ENCODE peak calls at places on chromosomes 4 and X, in six cellular contexts. D is GM19239, Q is NAMALWA, X is GM23338, M is left ventricle myocardium inferior, A is omental fat pad. J is an unnamed sample.

GRCh38 chrX:30935985-30936384 is 46.9 kb upstream of the TAB3 start:
- DNase-seq in D (no peak), Q (peak), X (peak), M (no peak), A (no peak), J (no peak)

GRCh38 chr4:125105561-125105960 is 209.2 kb upstream of the FAT4 start:
- DNase-seq in D (no peak), Q (no peak), X (no peak), M (no peak), A (no peak), J (no peak)

GRCh38 chrX:78571849-78572248 is 87.3 kb downstream of the RTL3 start:
- DNase-seq in D (no peak), Q (no peak), X (no peak), M (no peak), A (no peak), J (no peak)

GRCh38 chr4:170093978-170094377 is 4.2 kb upstream of the AADAT start:
- DNase-seq in D (no peak), Q (no peak), X (no peak), M (no peak), A (no peak), J (no peak)

GRCh38 chrX:151359341-151359740 is 37.7 kb upstream of the VMA21 start:
- DNase-seq in D (no peak), Q (no peak), X (peak), M (no peak), A (no peak), J (no peak)

GRCh38 chr4:3791910-3792542 is 25.8 kb downstream of the ADRA2C start:
- DNase-seq in D (no peak), Q (peak), X (peak), M (peak), A (no peak), J (no peak)

GRCh38 chr4:183636923-183637322 is 22.1 kb downstream of the RWDD4 start:
- DNase-seq in D (no peak), Q (no peak), X (peak), M (no peak), A (no peak), J (peak)

GRCh38 chr4:8191136-8191747 is 7.8 kb upstream of the SH3TC1 start:
- DNase-seq in D (no peak), Q (no peak), X (no peak), M (peak), A (no peak), J (no peak)

GRCh38 chr4:173909294-173909693 is 374.2 kb downstream of the FBXO8 start:
- DNase-seq in D (no peak), Q (no peak), X (no peak), M (no peak), A (no peak), J (no peak)

GRCh38 chr4:114281561-114281960 is 302.1 kb upstream of the ARSJ start:
- DNase-seq in D (no peak), Q (no peak), X (no peak), M (no peak), A (no peak), J (no peak)

GRCh38 chr4:122689972-122690371 is 42.5 kb upstream of the BBS12 start:
- DNase-seq in D (peak), Q (no peak), X (no peak), M (no peak), A (no peak), J (no peak)

GRCh38 chrX:129632443-129632842 is 22.3 kb downstream of the APLN start:
- DNase-seq in D (no peak), Q (no peak), X (no peak), M (no peak), A (no peak), J (no peak)

GRCh38 chr4:180596888-180597483 is 1646.2 kb upstream of the TENM3 start:
- DNase-seq in D (no peak), Q (no peak), X (no peak), M (no peak), A (no peak), J (no peak)

GRCh38 chr4:22764183-22764582 is 71.4 kb downstream of the GBA3 start:
- DNase-seq in D (no peak), Q (no peak), X (no peak), M (no peak), A (no peak), J (no peak)

GRCh38 chr4:10120943-10121567 is 4.5 kb upstream of the WDR1 start:
- DNase-seq in D (no peak), Q (no peak), X (no peak), M (no peak), A (no peak), J (no peak)

GRCh38 chr4:53003959-53004358 is 141.8 kb downstream of the RASL11B start:
- DNase-seq in D (no peak), Q (no peak), X (no peak), M (no peak), A (no peak), J (no peak)

GRCh38 chr4:165378763-165379631 is at the start of gene CPE:
- DNase-seq in D (peak), Q (no peak), X (peak), M (peak), A (peak), J (peak)

GRCh38 chrX:76605390-76605789 is 177.9 kb downstream of the MAGEE1 start:
- DNase-seq in D (no peak), Q (no peak), X (no peak), M (no peak), A (no peak), J (no peak)

GRCh38 chr4:105709081-105709450 is 482 bp downstream of the GSTCD start:
- DNase-seq in D (no peak), Q (peak), X (peak), M (no peak), A (no peak), J (no peak)

GRCh38 chrX:119495734-119496520 is 27.7 kb downstream of the SLC25A5 start:
- DNase-seq in D (no peak), Q (no peak), X (no peak), M (no peak), A (no peak), J (no peak)

GRCh38 chr4:124018383-124019317 is 622.1 kb downstream of the SPRY1 start:
- DNase-seq in D (peak), Q (peak), X (peak), M (peak), A (no peak), J (no peak)

GRCh38 chr4:1421650-1422049 is 15.4 kb upstream of the NKX1-1 start:
- DNase-seq in D (no peak), Q (no peak), X (no peak), M (no peak), A (no peak), J (no peak)

GRCh38 chr4:148857234-148857972 is 415.2 kb upstream of the NR3C2 start:
- DNase-seq in D (no peak), Q (no peak), X (no peak), M (no peak), A (no peak), J (no peak)

GRCh38 chr4:39235021-39235420 is 52.7 kb downstream of the WDR19 start:
- DNase-seq in D (no peak), Q (no peak), X (no peak), M (no peak), A (no peak), J (no peak)